ENCODE peak calls at places on chromosomes 3 and 15, in nine cellular contexts. R is A549; J is RWPE2; B is Right ventricle myocardium inferior; E is upper lobe of left lung; I is naive B cell; T is natural killer cell; Z is heart left ventricle; G is activated naive CD4-positive, alpha-beta T cell treated with anti-CD3 and anti-CD28 coated beads, Interleukin-2, amount 50 U/mL, for 72 hours. C is an unnamed sample.

GRCh38 chr3:175346573-175347356 is 487.6 kb downstream of the NAALADL2 start:
- ATAC-seq in J (peak; percentile 95), R (no peak), Z (peak; percentile 51), E (peak; percentile 91), T (no peak), G (no peak), I (no peak), B (peak; percentile 96), C (no peak)

GRCh38 chr15:91783001-91783400 is 70.5 kb upstream of the SLCO3A1 start:
- ATAC-seq in I (no peak), R (no peak), T (no peak), Z (peak; percentile 88), G (no peak), J (no peak), B (peak; percentile 82), E (no peak), C (no peak)

GRCh38 chr3:13470894-13471574 is 9.1 kb upstream of the HDAC11 start:
- ATAC-seq in R (peak; percentile 72), B (no peak), Z (no peak), I (no peak), G (no peak), E (no peak), J (no peak), T (no peak), C (no peak)

GRCh38 chr15:59521443-59521842 is 83.5 kb downstream of the FAM81A start:
- ATAC-seq in G (no peak), R (no peak), B (no peak), Z (no peak), T (no peak), E (no peak), J (no peak), I (peak; percentile 33), C (no peak)

GRCh38 chr3:43233062-43233461 is 53.3 kb upstream of the SNRK start:
- ATAC-seq in B (no peak), G (no peak), Z (no peak), T (no peak), I (no peak), J (no peak), R (no peak), E (no peak), C (no peak)

GRCh38 chr3:98754483-98754882 is 8.7 kb upstream of the ST3GAL6 start:
- ATAC-seq in E (no peak), R (no peak), G (no peak), B (peak; percentile 68), Z (peak; percentile 82), J (no peak), T (no peak), I (no peak), C (no peak)

GRCh38 chr3:139106013-139106932 is 61.6 kb upstream of the PRR23C start:
- ATAC-seq in I (no peak), T (no peak), B (no peak), G (no peak), J (no peak), R (no peak), E (no peak), Z (no peak), C (no peak)

GRCh38 chr15:89383635-89384604 is 49.3 kb upstream of the POLG start:
- ATAC-seq in I (no peak), Z (no peak), T (no peak), J (peak; percentile 22), E (no peak), B (no peak), G (no peak), R (peak; percentile 21), C (no peak)

GRCh38 chr3:165507060-165507459 is 310.9 kb upstream of the SLITRK3 start:
- ATAC-seq in G (no peak), I (no peak), E (no peak), J (no peak), R (no peak), Z (no peak), T (no peak), B (no peak), C (no peak)

GRCh38 chr3:9028134-9028533 is 64.9 kb upstream of the RAD18 start:
- ATAC-seq in E (peak; percentile 63), R (no peak), T (no peak), I (no peak), G (no peak), B (peak; percentile 96), Z (peak; percentile 90), J (no peak), C (peak; percentile 86)

GRCh38 chr3:138960417-138960852 is 13.4 kb downstream of the FOXL2NB start:
- ATAC-seq in G (no peak), R (no peak), I (peak; percentile 20), E (no peak), Z (no peak), T (no peak), J (no peak), B (no peak), C (no peak)

GRCh38 chr3:146277953-146278631 is 27.2 kb upstream of the PLSCR4 start:
- ATAC-seq in R (no peak), J (peak; percentile 81), G (no peak), B (peak; percentile 64), I (no peak), T (no peak), Z (peak; percentile 34), E (peak; percentile 68), C (peak; percentile 79)

GRCh38 chr3:111733154-111733553 is 125.9 kb upstream of the PHLDB2 start:
- ATAC-seq in R (peak; percentile 56), E (no peak), G (no peak), Z (no peak), I (no peak), B (no peak), T (no peak), J (no peak), C (no peak)

GRCh38 chr3:61381745-61382392 is 130.6 kb upstream of the FHIT start:
- ATAC-seq in I (no peak), J (peak; percentile 56), T (peak; percentile 46), G (peak; percentile 59), B (peak; percentile 48), E (peak; percentile 63), R (peak; percentile 64), Z (no peak), C (no peak)

C was measured in gastroesophageal sphincter.